ENCODE peak calls at places on chromosome 18, in six cellular contexts. Q is IMR-90, P is lower lobe of right lung, Y is astrocyte of the spinal cord, W is tibial artery, K is A549. X is an unnamed sample.

GRCh38 chr18:38563396-38563980 is 997.9 kb upstream of the CELF4 start:
- DNase-seq in Y (no peak), W (no peak), K (no peak), Q (no peak), P (no peak), X (peak)

GRCh38 chr18:7164610-7165009 is 47.0 kb upstream of the LAMA1 start:
- DNase-seq in Q (peak), W (no peak), K (peak), Y (no peak), P (no peak), X (peak)

GRCh38 chr18:10010611-10011015 is 96.8 kb downstream of the VAPA start:
- DNase-seq in W (peak), P (no peak), Q (peak), Y (peak), K (no peak), X (no peak)

GRCh38 chr18:9643549-9643948 is 29.2 kb upstream of the PPP4R1 start:
- DNase-seq in Q (peak), P (no peak), K (peak), W (no peak), Y (peak), X (no peak)

GRCh38 chr18:38940863-38941531 is 1375.4 kb upstream of the CELF4 start:
- DNase-seq in K (peak), Y (peak), Q (peak), P (no peak), W (no peak), X (peak)

GRCh38 chr18:72161686-72162085 is 382.5 kb downstream of the CBLN2 start:
- DNase-seq in P (no peak), Y (peak), K (no peak), Q (no peak), W (no peak), X (no peak)

GRCh38 chr18:59631583-59632181 is 65.5 kb downstream of the CCBE1 start:
- DNase-seq in K (peak), P (no peak), W (no peak), Q (peak), Y (peak), X (peak)

GRCh38 chr18:30903566-30903965 is 139.0 kb downstream of the DSC3 start:
- DNase-seq in P (no peak), Y (peak), K (no peak), Q (no peak), W (no peak), X (no peak)

GRCh38 chr18:29711931-29712330 is 1330.6 kb downstream of the DSC3 start:
- DNase-seq in K (no peak), Q (no peak), Y (no peak), W (no peak), P (no peak), X (no peak)

GRCh38 chr18:6088432-6088831 is 193.1 kb upstream of the TMEM200C start:
- DNase-seq in P (no peak), K (no peak), Q (no peak), W (no peak), Y (no peak), X (no peak)

GRCh38 chr18:11398625-11399024 is 210.8 kb upstream of the SLC35G4 start:
- DNase-seq in P (no peak), W (no peak), Y (no peak), K (no peak), Q (peak), X (no peak)

GRCh38 chr18:59696311-59697235 is 650 bp downstream of the CCBE1 start:
- DNase-seq in W (no peak), Y (peak), K (no peak), P (no peak), Q (peak), X (peak)

GRCh38 chr18:57230861-57231260 is 84.0 kb downstream of the BOD1L2 start:
- DNase-seq in Q (no peak), W (no peak), K (no peak), Y (no peak), P (no peak), X (no peak)

GRCh38 chr18:8890957-8891464 is 185.7 kb downstream of the MTCL1 start:
- DNase-seq in K (peak), Q (peak), Y (peak), W (no peak), P (no peak), X (no peak)

GRCh38 chr18:57208056-57208455 is 61.2 kb downstream of the BOD1L2 start:
- DNase-seq in K (no peak), Y (no peak), Q (no peak), P (no peak), W (no peak), X (no peak)

DNA sequence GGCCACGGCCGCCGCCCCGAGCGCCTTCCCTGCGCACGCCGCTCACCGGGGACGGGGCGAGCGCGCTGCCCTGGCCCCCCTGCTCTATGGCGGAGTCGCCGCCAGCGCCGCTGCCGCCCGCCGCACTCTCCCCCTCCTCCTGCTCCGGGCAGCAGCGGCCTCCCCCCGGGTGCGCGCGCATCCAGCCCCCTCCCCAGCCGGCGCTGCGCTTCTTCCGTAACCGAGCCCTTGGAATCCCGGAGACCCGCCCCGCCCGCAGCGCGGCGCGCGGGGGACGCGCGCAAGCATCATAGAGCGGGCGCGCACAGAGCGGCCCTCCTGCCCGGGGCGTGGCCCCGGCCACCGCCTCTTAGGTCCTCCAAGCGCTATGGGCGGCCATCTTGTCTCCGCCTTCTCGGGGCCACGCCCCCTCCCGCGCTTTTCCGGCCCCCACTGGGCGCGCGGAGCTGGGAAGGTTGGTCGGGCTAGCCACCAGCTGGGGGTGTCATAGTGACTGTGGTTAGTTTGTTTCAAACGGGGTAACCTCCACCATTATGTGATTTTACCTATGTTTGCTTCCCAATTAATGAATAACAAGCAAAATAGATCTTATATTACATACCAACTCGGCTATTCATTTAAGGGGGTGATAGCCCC is at the start of gene MBD2:
- DNase-seq in P (peak), W (peak), K (peak), Q (peak), Y (peak), X (peak)
- TF ChIP-seq CTCF in P (peak), W (no peak), K (no peak), Q (peak), Y (peak), X (no peak)

GRCh38 chr18:49628119-49628518 is 66.3 kb downstream of the LIPG start:
- DNase-seq in W (no peak), Q (no peak), P (no peak), Y (no peak), K (no peak), X (no peak)

GRCh38 chr18:49626842-49627360 is 65.0 kb downstream of the LIPG start:
- DNase-seq in P (no peak), Q (no peak), K (no peak), W (no peak), Y (no peak), X (no peak)

GRCh38 chr18:49630246-49630699 is 68.4 kb downstream of the LIPG start:
- DNase-seq in W (no peak), Q (no peak), P (no peak), Y (no peak), K (no peak), X (no peak)

GRCh38 chr18:49631146-49631866 is 69.4 kb downstream of the LIPG start:
- DNase-seq in W (no peak), Y (no peak), Q (no peak), P (no peak), K (no peak), X (no peak)

DNA sequence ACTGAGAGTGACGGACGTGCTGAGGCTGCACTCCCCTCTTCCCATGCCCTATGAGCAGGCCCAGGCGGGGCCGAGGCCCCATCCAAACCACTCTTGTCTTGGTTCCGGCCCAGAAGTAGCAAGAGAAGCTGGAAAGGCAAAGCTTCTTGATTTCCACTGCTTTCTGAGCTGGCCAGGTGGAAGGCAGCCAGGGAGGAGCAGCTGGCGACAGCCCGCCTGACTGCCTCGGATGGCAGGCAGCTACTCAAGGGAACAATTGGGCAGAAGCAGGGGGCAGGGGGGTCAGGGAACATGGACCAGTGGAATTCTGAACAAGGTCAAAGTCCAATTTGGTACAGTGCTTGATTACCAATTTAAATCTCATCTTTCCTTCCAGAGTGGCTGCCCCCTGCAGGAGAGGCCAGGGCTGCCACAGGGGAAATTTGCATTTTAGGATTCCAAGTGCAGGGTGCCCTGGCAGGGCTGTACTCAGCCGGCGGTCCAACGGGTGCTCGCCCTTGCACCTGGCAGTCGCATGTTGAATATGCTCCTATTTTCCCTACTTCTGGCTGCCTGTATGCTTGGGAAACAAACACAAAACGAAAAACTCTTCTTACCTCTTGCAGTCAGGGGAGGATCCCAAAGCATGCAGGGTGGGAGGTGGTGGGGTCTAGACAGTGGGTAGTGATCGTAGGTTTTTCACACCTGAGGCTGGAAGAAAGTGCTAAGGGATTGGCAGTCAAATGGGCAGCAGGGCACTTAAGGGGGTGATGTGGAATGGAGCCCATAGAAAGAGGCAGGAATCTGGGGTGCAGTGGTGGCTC is 67.3 kb downstream of the LIPG start:
- DNase-seq in K (no peak), W (no peak), Q (no peak), P (peak), Y (no peak), X (no peak)
- TF ChIP-seq CTCF in K (no peak), W (no peak), Q (peak), P (peak), Y (peak), X (no peak)

GRCh38 chr18:50573679-50574078 is 13.8 kb downstream of the MAPK4 start:
- DNase-seq in Q (no peak), Y (no peak), K (no peak), P (no peak), W (no peak), X (no peak)
- TF ChIP-seq CTCF in Q (no peak), Y (no peak), K (no peak), P (no peak), W (no peak), X (no peak)

DNA sequence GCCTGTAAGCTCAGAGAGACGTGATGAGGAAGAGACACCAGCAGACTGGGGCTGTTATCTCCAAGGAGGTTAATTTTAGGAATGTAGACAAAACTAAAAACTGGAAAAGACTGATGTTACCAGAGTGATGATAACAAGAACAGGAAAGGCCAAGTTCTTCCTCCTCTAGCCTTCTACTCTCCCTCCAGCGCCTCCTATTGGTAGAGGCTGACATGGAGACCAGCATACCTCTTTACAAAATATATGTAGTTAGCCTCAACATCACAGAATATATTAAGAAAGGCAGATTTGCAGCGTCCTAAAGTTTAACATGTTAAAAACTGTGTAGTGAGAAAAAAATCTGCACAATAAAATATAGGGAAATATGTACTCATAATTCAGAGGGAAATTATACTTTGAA is 66.0 kb downstream of the TCF4 start:
- DNase-seq in Y (no peak), Q (no peak), K (no peak), P (no peak), W (peak), X (peak)
- TF ChIP-seq CTCF in Y (peak), Q (peak), K (no peak), P (no peak), W (no peak), X (peak)

GRCh38 chr18:61091379-61091778 is 241.9 kb upstream of the CDH20 start:
- DNase-seq in W (no peak), Y (no peak), Q (no peak), K (no peak), P (no peak), X (no peak)

GRCh38 chr18:61093967-61094366 is 239.3 kb upstream of the CDH20 start:
- DNase-seq in W (no peak), K (no peak), Y (no peak), Q (no peak), P (no peak), X (no peak)

GRCh38 chr18:61096231-61096630 is 237.0 kb upstream of the CDH20 start:
- DNase-seq in P (no peak), Q (no peak), K (no peak), Y (no peak), W (no peak), X (no peak)
- TF ChIP-seq CTCF in P (no peak), Q (no peak), K (no peak), Y (no peak), W (no peak), X (no peak)

GRCh38 chr18:24446953-24447537 is 13.4 kb upstream of the HRH4 start:
- DNase-seq in Q (no peak), P (no peak), K (no peak), Y (no peak), W (no peak), X (no peak)
- TF ChIP-seq CTCF in Q (peak), P (no peak), K (peak), Y (no peak), W (no peak), X (no peak)

GRCh38 chr18:44851806-44852205 is 171.1 kb downstream of the SETBP1 start:
- DNase-seq in Q (no peak), K (no peak), Y (no peak), P (no peak), W (no peak), X (no peak)
- TF ChIP-seq CTCF in Q (no peak), K (no peak), Y (no peak), P (no peak), W (no peak), X (no peak)

GRCh38 chr18:26655010-26655613 is 106.8 kb upstream of the KCTD1 start:
- DNase-seq in K (no peak), Y (peak), P (no peak), W (no peak), Q (no peak), X (no peak)

GRCh38 chr18:26656401-26656943 is 108.1 kb upstream of the KCTD1 start:
- DNase-seq in Q (no peak), W (no peak), P (peak), Y (no peak), K (no peak), X (no peak)

GRCh38 chr18:26655614-26656400 is 107.5 kb upstream of the KCTD1 start:
- DNase-seq in Q (peak), P (peak), Y (peak), W (peak), K (peak), X (no peak)

GRCh38 chr18:26657618-26658581 is 109.5 kb upstream of the KCTD1 start:
- DNase-seq in Q (no peak), P (no peak), W (no peak), K (no peak), Y (no peak), X (no peak)

GRCh38 chr18:26656944-26657536 is 108.7 kb upstream of the KCTD1 start:
- DNase-seq in W (peak), Q (peak), Y (peak), P (peak), K (peak), X (no peak)
- TF ChIP-seq CTCF in W (no peak), Q (peak), Y (peak), P (peak), K (no peak), X (no peak)

DNA sequence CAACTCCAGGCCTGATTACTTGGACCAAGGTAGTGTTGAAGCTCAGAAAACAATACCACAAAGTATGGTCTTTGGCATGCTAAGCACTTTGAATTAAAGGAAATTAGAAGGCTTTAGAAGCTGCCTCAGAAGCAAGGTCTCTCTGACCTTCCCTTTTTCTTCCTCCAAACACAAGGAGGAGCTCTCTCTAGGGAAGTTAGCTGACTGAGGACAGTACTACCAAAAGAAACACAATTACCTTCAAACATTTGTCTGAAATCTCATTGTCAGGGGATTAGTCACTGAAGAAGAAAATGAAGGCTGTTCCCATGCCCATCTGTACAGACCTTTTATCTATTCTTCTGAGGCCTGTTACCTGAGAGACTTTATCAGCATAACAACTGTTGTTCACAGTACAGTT is 279.3 kb downstream of the CDH20 start:
- DNase-seq in W (no peak), P (no peak), K (no peak), Q (no peak), Y (no peak), X (no peak)
- TF ChIP-seq CTCF in W (no peak), P (no peak), K (no peak), Q (peak), Y (peak), X (no peak)